ENCODE peak calls at places on chromosomes 3 and 15, in four cellular contexts. F is upper lobe of right lung; D is effector CD4-positive, alpha-beta T cell; J is left ventricle myocardium inferior. K is an unnamed sample.

GRCh38 chr15:99536422-99537033 is 29.3 kb upstream of the MEF2A start:
- DNase-seq in F (no peak), D (no peak), J (no peak), K (peak; percentile 91)

GRCh38 chr15:91186892-91187644 is 87.0 kb downstream of the SV2B start:
- DNase-seq in F (no peak), D (no peak), J (no peak), K (no peak)

GRCh38 chr3:50155891-50156290 is 767 bp downstream of the SEMA3F start:
- DNase-seq in F (no peak), D (no peak), J (no peak), K (no peak)

GRCh38 chr15:31342781-31343626 is 16.4 kb downstream of the KLF13 start:
- DNase-seq in F (no peak), D (no peak), J (no peak), K (peak; percentile 37)

GRCh38 chr15:60744826-60745225 is 265.9 kb upstream of the ICE2 start:
- DNase-seq in F (no peak), D (no peak), J (peak; percentile 78), K (peak; percentile 87)

GRCh38 chr3:46935168-46935858 is 41.2 kb downstream of the CCDC12 start:
- DNase-seq in F (no peak), D (no peak), J (peak; percentile 83), K (peak; percentile 93)

GRCh38 chr3:23948761-23949160 is 3.7 kb downstream of the NR1D2 start:
- DNase-seq in F (no peak), D (no peak), J (no peak), K (no peak)

GRCh38 chr15:29134641-29135071 is 135.0 kb downstream of the NSMCE3 start:
- DNase-seq in F (no peak), D (no peak), J (no peak), K (peak; percentile 31)

GRCh38 chr15:46646476-46646875 is 1011.6 kb downstream of the SQOR start:
- DNase-seq in F (no peak), D (no peak), J (no peak), K (no peak)

K was measured in aorta.